ENCODE peak calls at places on chromosome 10, in ten cellular contexts. H is EL, E is fibroblast of mammary gland, A is hepatic stellate cell, L is NCI-H748 treated with DMSO at 0.1 percent for 48 hours, O is activated T-cell treated with anti-CD3 and anti-CD28 coated beads for 1 hour, J is HCT116, N is mammary epithelial cell, R is cardiac fibroblast, Y is epithelial cell of esophagus. Z is an unnamed sample.

GRCh38 chr10:122915700-122916099 is 5.3 kb downstream of the FAM24A start:
- DNase-seq in H (no peak), E (no peak), A (no peak), L (no peak), O (no peak), J (no peak), N (no peak), R (no peak), Y (no peak), Z (no peak)

GRCh38 chr10:124496620-124497019 is 35.0 kb downstream of the LHPP start:
- DNase-seq in H (no peak), E (no peak), A (no peak), L (no peak), O (no peak), J (no peak), N (no peak), R (no peak), Y (no peak), Z (no peak)

GRCh38 chr10:53314856-53315255 is 542.3 kb upstream of the MBL2 start:
- DNase-seq in H (peak), E (peak), A (no peak), L (no peak), O (no peak), J (no peak), N (peak), R (peak), Y (peak), Z (no peak)

GRCh38 chr10:110336111-110336721 is 31.5 kb upstream of the SMNDC1 start:
- DNase-seq in H (peak), E (peak), A (peak), L (no peak), O (no peak), J (no peak), N (peak), R (peak), Y (peak), Z (no peak)

GRCh38 chr10:20369863-20370736 is 527.0 kb downstream of the NEBL start:
- DNase-seq in H (no peak), E (no peak), A (no peak), L (peak), O (no peak), J (no peak), N (no peak), R (no peak), Y (no peak), Z (no peak)

GRCh38 chr10:129079705-129080104 is 387.3 kb upstream of the MGMT start:
- DNase-seq in H (no peak), E (no peak), A (no peak), L (no peak), O (no peak), J (no peak), N (no peak), R (no peak), Y (no peak), Z (no peak)

GRCh38 chr10:7545256-7545655 is 121.5 kb downstream of the ITIH5 start:
- DNase-seq in H (no peak), E (no peak), A (no peak), L (no peak), O (no peak), J (no peak), N (no peak), R (no peak), Y (no peak), Z (no peak)

GRCh38 chr10:97192952-97193435 is 7.2 kb upstream of the SLIT1 start:
- DNase-seq in H (no peak), E (no peak), A (no peak), L (no peak), O (no peak), J (no peak), N (no peak), R (no peak), Y (no peak), Z (no peak)

GRCh38 chr10:78312197-78313046 is 278.8 kb downstream of the RPS24 start:
- DNase-seq in H (no peak), E (peak), A (peak), L (no peak), O (no peak), J (no peak), N (no peak), R (peak), Y (no peak), Z (no peak)

GRCh38 chr10:63214586-63214985 is 81.5 kb downstream of the NRBF2 start:
- DNase-seq in H (no peak), E (no peak), A (no peak), L (no peak), O (no peak), J (no peak), N (no peak), R (peak), Y (no peak), Z (no peak)

Z was measured in GM12891.